ENCODE peak calls at places on chromosomes 4 and X, in five cellular contexts. One of them, this sample, is unnamed.

GRCh38 chr4:121155893-121156292 is 8.2 kb downstream of the TNIP3 start:
- DNase-seq in HL-60: no peak
- DNase-seq in tibial nerve: no peak
- DNase-seq in B cell: no peak
- DNase-seq in vagina: no peak
- DNase-seq in this sample: no peak

GRCh38 chr4:111064342-111064993 is 441.6 kb upstream of the PITX2 start:
- DNase-seq in tibial nerve: no peak
- DNase-seq in HL-60: peak
- DNase-seq in vagina: no peak
- DNase-seq in B cell: no peak
- DNase-seq in this sample: no peak

GRCh38 chr4:144223129-144223528 is 82.6 kb upstream of the GYPA start:
- DNase-seq in vagina: no peak
- DNase-seq in tibial nerve: no peak
- DNase-seq in HL-60: no peak
- DNase-seq in B cell: no peak
- DNase-seq in this sample: no peak

GRCh38 chr4:65661469-65661868 is 8.8 kb downstream of the EPHA5 start:
- DNase-seq in HL-60: no peak
- DNase-seq in vagina: no peak
- DNase-seq in B cell: no peak
- DNase-seq in tibial nerve: no peak
- DNase-seq in this sample: peak

GRCh38 chrX:65997978-65998717 is 41.7 kb downstream of the VSIG4 start:
- DNase-seq in B cell: no peak
- DNase-seq in tibial nerve: no peak
- DNase-seq in vagina: no peak
- DNase-seq in HL-60: peak
- DNase-seq in this sample: no peak

GRCh38 chr4:5126857-5127256 is 75.6 kb downstream of the STK32B start:
- DNase-seq in vagina: no peak
- DNase-seq in tibial nerve: no peak
- DNase-seq in B cell: no peak
- DNase-seq in HL-60: no peak
- DNase-seq in this sample: no peak

GRCh38 chr4:163113921-163114703 is 52.6 kb downstream of the NAF1 start:
- DNase-seq in vagina: no peak
- DNase-seq in HL-60: no peak
- DNase-seq in B cell: no peak
- DNase-seq in tibial nerve: no peak
- DNase-seq in this sample: no peak

GRCh38 chr4:159015862-159016261 is 87.0 kb upstream of the RAPGEF2 start:
- DNase-seq in HL-60: no peak
- DNase-seq in tibial nerve: no peak
- DNase-seq in vagina: no peak
- DNase-seq in B cell: no peak
- DNase-seq in this sample: no peak

GRCh38 chr4:27463816-27464215 is 603.2 kb downstream of the STIM2 start:
- DNase-seq in HL-60: no peak
- DNase-seq in vagina: no peak
- DNase-seq in B cell: no peak
- DNase-seq in tibial nerve: no peak
- DNase-seq in this sample: no peak

GRCh38 chrX:10074241-10074941 is 82.4 kb upstream of the CLCN4 start:
- DNase-seq in HL-60: no peak
- DNase-seq in vagina: peak
- DNase-seq in tibial nerve: no peak
- DNase-seq in B cell: no peak
- DNase-seq in this sample: no peak

GRCh38 chrX:147912093-147912801 is 528 bp downstream of the FMR1 start:
- DNase-seq in B cell: peak
- DNase-seq in vagina: no peak
- DNase-seq in tibial nerve: no peak
- DNase-seq in HL-60: peak
- DNase-seq in this sample: peak

GRCh38 chr4:108396900-108397299 is 223.5 kb upstream of the RPL34 start:
- DNase-seq in HL-60: no peak
- DNase-seq in B cell: no peak
- DNase-seq in tibial nerve: no peak
- DNase-seq in vagina: no peak
- DNase-seq in this sample: no peak

GRCh38 chrX:133215747-133216146 is 2.4 kb downstream of the TFDP3 start:
- DNase-seq in HL-60: no peak
- DNase-seq in vagina: no peak
- DNase-seq in B cell: no peak
- DNase-seq in tibial nerve: no peak
- DNase-seq in this sample: no peak

GRCh38 chr4:159983080-159983479 is 880.2 kb downstream of the RAPGEF2 start:
- DNase-seq in tibial nerve: no peak
- DNase-seq in B cell: no peak
- DNase-seq in HL-60: no peak
- DNase-seq in vagina: no peak
- DNase-seq in this sample: no peak

GRCh38 chrX:119763175-119763574 is 4.8 kb downstream of the SOWAHD start:
- DNase-seq in B cell: no peak
- DNase-seq in tibial nerve: no peak
- DNase-seq in vagina: no peak
- DNase-seq in HL-60: no peak
- DNase-seq in this sample: no peak

GRCh38 chr4:140635606-140636005 is 66.8 kb upstream of the UCP1 start:
- DNase-seq in tibial nerve: no peak
- DNase-seq in B cell: no peak
- DNase-seq in HL-60: no peak
- DNase-seq in vagina: no peak
- DNase-seq in this sample: no peak

GRCh38 chrX:45801554-45801953 is 600.9 kb upstream of the DIPK2B start:
- DNase-seq in B cell: peak
- DNase-seq in HL-60: peak
- DNase-seq in tibial nerve: no peak
- DNase-seq in vagina: no peak
- DNase-seq in this sample: no peak

GRCh38 chr4:123397276-123398150 is 918 bp downstream of the SPRY1 start:
- DNase-seq in HL-60: peak
- DNase-seq in vagina: no peak
- DNase-seq in B cell: peak
- DNase-seq in tibial nerve: no peak
- DNase-seq in this sample: no peak

GRCh38 chr4:174236359-174236758 is 47.1 kb downstream of the FBXO8 start:
- DNase-seq in HL-60: no peak
- DNase-seq in tibial nerve: no peak
- DNase-seq in vagina: no peak
- DNase-seq in B cell: no peak
- DNase-seq in this sample: no peak
- TF ChIP-seq CTCF in HL-60: no peak
- TF ChIP-seq CTCF in tibial nerve: no peak
- TF ChIP-seq CTCF in vagina: no peak
- TF ChIP-seq CTCF in B cell: no peak
- TF ChIP-seq CTCF in this sample: no peak

GRCh38 chr4:122218762-122219161 is 66.6 kb downstream of the BLTP1 start:
- DNase-seq in HL-60: no peak
- DNase-seq in B cell: no peak
- DNase-seq in vagina: no peak
- DNase-seq in tibial nerve: no peak
- DNase-seq in this sample: no peak

GRCh38 chr4:122212880-122213279 is 60.7 kb downstream of the BLTP1 start:
- DNase-seq in tibial nerve: no peak
- DNase-seq in HL-60: no peak
- DNase-seq in vagina: no peak
- DNase-seq in B cell: no peak
- DNase-seq in this sample: no peak
- TF ChIP-seq CTCF in tibial nerve: no peak
- TF ChIP-seq CTCF in HL-60: no peak
- TF ChIP-seq CTCF in vagina: no peak
- TF ChIP-seq CTCF in B cell: no peak
- TF ChIP-seq CTCF in this sample: no peak

DNA sequence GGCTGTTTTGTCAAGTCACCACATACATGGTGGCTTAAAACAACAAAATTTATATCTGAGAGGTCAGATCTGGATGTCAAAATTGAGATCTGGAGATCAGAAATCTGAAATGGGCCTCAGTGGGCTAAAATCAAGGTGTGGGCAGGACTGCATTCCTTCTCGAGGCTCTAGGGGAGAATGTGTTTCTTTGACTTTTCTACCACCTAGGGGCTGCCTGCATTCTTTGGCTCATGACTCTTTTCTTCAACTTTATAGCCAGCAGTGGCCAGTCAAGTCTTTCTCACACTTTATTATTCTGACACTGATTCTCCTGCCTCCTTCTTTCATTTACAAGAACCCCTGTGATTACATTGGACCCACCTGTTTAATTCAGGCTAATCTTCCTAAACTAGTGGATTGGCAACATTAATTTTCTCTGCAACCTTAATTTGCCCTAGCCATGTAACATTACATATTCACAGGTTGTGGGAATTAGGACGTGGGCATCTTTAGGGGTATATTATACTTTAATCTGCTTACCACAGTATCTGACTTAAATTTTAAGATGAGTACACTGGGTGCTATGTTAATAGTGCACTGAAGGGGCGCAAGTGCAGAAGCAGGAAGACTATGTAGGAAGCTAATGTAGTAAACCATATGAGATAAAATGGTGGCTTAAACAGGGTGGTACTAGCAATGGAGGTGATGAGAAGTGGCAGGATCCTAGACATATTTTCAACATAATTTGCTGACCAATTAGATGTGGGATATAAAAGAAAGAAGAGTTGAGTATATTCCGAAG is 188.0 kb downstream of the SLC4A4 start:
- DNase-seq in B cell: no peak
- DNase-seq in tibial nerve: no peak
- DNase-seq in HL-60: no peak
- DNase-seq in vagina: no peak
- DNase-seq in this sample: no peak
- TF ChIP-seq CTCF in B cell: no peak
- TF ChIP-seq CTCF in tibial nerve: no peak
- TF ChIP-seq CTCF in HL-60: no peak
- TF ChIP-seq CTCF in vagina: no peak
- TF ChIP-seq CTCF in this sample: peak

GRCh38 chrX:74234829-74235228 is 69.2 kb upstream of the ZCCHC13 start:
- DNase-seq in HL-60: no peak
- DNase-seq in tibial nerve: no peak
- DNase-seq in vagina: no peak
- DNase-seq in B cell: no peak
- DNase-seq in this sample: no peak
- TF ChIP-seq CTCF in HL-60: no peak
- TF ChIP-seq CTCF in tibial nerve: no peak
- TF ChIP-seq CTCF in vagina: no peak
- TF ChIP-seq CTCF in B cell: no peak
- TF ChIP-seq CTCF in this sample: no peak

DNA sequence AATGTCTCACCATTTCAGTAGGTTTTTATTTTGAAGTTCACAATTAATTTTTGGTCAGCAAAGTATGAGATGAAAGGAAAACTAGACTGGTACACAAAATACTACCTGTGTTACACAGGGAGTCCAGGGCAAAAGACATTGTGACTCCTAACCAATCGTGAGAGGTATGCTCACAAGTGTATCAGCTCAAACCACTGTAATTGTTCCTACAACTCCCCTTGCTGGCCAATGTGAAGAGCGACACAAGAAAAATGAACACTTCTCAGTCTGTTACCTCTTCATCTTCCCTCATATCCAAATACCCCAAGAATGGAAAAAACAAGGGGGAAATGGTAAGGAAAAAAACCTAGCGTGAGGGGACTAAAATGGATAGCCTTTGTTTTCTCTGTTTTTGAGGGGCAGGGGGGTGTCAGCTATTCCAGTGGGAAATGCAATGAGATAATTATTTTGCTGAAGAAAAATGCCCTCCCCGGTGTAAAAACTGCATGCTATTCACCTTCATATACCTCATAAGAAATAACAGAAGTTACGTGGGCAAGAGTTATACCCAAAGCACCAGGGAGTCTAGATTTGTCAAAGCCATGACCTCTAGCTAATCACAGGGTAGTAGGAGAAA is 30.6 kb upstream of the NSUN7 start:
- DNase-seq in HL-60: peak
- DNase-seq in B cell: peak
- DNase-seq in tibial nerve: no peak
- DNase-seq in vagina: no peak
- DNase-seq in this sample: no peak
- TF ChIP-seq CTCF in HL-60: peak
- TF ChIP-seq CTCF in B cell: no peak
- TF ChIP-seq CTCF in tibial nerve: no peak
- TF ChIP-seq CTCF in vagina: no peak
- TF ChIP-seq CTCF in this sample: peak

GRCh38 chrX:29911673-29912072 is 303.7 kb upstream of the MAGEB2 start:
- DNase-seq in tibial nerve: no peak
- DNase-seq in HL-60: no peak
- DNase-seq in vagina: no peak
- DNase-seq in B cell: no peak
- DNase-seq in this sample: no peak
- TF ChIP-seq CTCF in tibial nerve: no peak
- TF ChIP-seq CTCF in HL-60: no peak
- TF ChIP-seq CTCF in vagina: no peak
- TF ChIP-seq CTCF in B cell: no peak
- TF ChIP-seq CTCF in this sample: peak